ENCODE peak calls at places on chromosomes 7 and 10, in four cellular contexts. One of them, this sample, is unnamed.

GRCh38 chr10:13758302-13758701 is 171.5 kb downstream of the PRPF18 start:
- DNase-seq in GM12878: no peak
- DNase-seq in A549: peak; percentile 26
- DNase-seq in IMR-90: peak; percentile 70
- DNase-seq in this sample: no peak

GRCh38 chr7:97075928-97076327 is 41.6 kb upstream of the SDHAF3 start:
- DNase-seq in IMR-90: no peak
- DNase-seq in A549: peak; percentile 12
- DNase-seq in GM12878: no peak
- DNase-seq in this sample: peak; percentile 27

GRCh38 chr7:101342892-101343291 is 19.8 kb upstream of the COL26A1 start:
- DNase-seq in GM12878: no peak
- DNase-seq in IMR-90: no peak
- DNase-seq in A549: no peak
- DNase-seq in this sample: no peak

GRCh38 chr7:34277016-34277800 is 371.9 kb downstream of the BMPER start:
- DNase-seq in A549: no peak
- DNase-seq in GM12878: no peak
- DNase-seq in IMR-90: peak; percentile 31
- DNase-seq in this sample: no peak

GRCh38 chr7:115851291-115851690 is 179.3 kb downstream of the TFEC start:
- DNase-seq in A549: peak; percentile 61
- DNase-seq in GM12878: no peak
- DNase-seq in IMR-90: peak; percentile 73
- DNase-seq in this sample: no peak

GRCh38 chr7:333399-333776 is 43.4 kb downstream of the FOXL3 start:
- DNase-seq in GM12878: no peak
- DNase-seq in A549: peak; percentile 52
- DNase-seq in IMR-90: no peak
- DNase-seq in this sample: no peak

GRCh38 chr10:93589648-93590562 is 11.1 kb downstream of the RBP4 start:
- DNase-seq in GM12878: no peak
- DNase-seq in A549: no peak
- DNase-seq in IMR-90: no peak
- DNase-seq in this sample: peak; percentile 27

GRCh38 chr7:1055084-1055450 is 10.7 kb downstream of the GPR146 start:
- DNase-seq in IMR-90: peak; percentile 26
- DNase-seq in A549: no peak
- DNase-seq in GM12878: no peak
- DNase-seq in this sample: peak; percentile 83

GRCh38 chr10:87734987-87735827 is 75.5 kb downstream of the PAPSS2 start:
- DNase-seq in IMR-90: peak; percentile 51
- DNase-seq in A549: peak; percentile 41
- DNase-seq in GM12878: no peak
- DNase-seq in this sample: peak; percentile 43

GRCh38 chr7:122756860-122757259 is 54.1 kb upstream of the RNF148 start:
- DNase-seq in A549: no peak
- DNase-seq in GM12878: no peak
- DNase-seq in IMR-90: no peak
- DNase-seq in this sample: no peak

GRCh38 chr7:95859434-95859833 is 87.1 kb downstream of the DYNC1I1 start:
- DNase-seq in A549: peak; percentile 3
- DNase-seq in GM12878: no peak
- DNase-seq in IMR-90: peak; percentile 21
- DNase-seq in this sample: no peak

GRCh38 chr10:16011548-16011947 is 151.2 kb upstream of the MINDY3 start:
- DNase-seq in GM12878: no peak
- DNase-seq in IMR-90: no peak
- DNase-seq in A549: no peak
- DNase-seq in this sample: no peak

GRCh38 chr10:48879476-48879875 is 60.2 kb downstream of the LRRC18 start:
- DNase-seq in GM12878: no peak
- DNase-seq in A549: no peak
- DNase-seq in IMR-90: no peak
- DNase-seq in this sample: no peak

GRCh38 chr7:85426487-85426960 is 239.7 kb upstream of the SEMA3D start:
- DNase-seq in GM12878: no peak
- DNase-seq in IMR-90: peak; percentile 29
- DNase-seq in A549: peak; percentile 1
- DNase-seq in this sample: no peak

GRCh38 chr10:114565066-114565465 is 93.0 kb downstream of the ABLIM1 start:
- DNase-seq in A549: no peak
- DNase-seq in IMR-90: peak; percentile 77
- DNase-seq in GM12878: no peak
- DNase-seq in this sample: no peak

GRCh38 chr10:70119623-70120022 is 13.0 kb downstream of the AIFM2 start:
- DNase-seq in GM12878: no peak
- DNase-seq in IMR-90: no peak
- DNase-seq in A549: no peak
- DNase-seq in this sample: no peak

GRCh38 chr7:81478664-81479063 is 291.2 kb downstream of the HGF start:
- DNase-seq in IMR-90: peak; percentile 18
- DNase-seq in GM12878: no peak
- DNase-seq in A549: no peak
- DNase-seq in this sample: no peak

GRCh38 chr10:79436066-79436849 is 9.2 kb downstream of the ZCCHC24 start:
- DNase-seq in A549: no peak
- DNase-seq in IMR-90: no peak
- DNase-seq in GM12878: no peak
- DNase-seq in this sample: no peak

GRCh38 chr10:6647811-6648526 is 67.9 kb upstream of the PRKCQ start:
- DNase-seq in GM12878: no peak
- DNase-seq in IMR-90: no peak
- DNase-seq in A549: peak; percentile 52
- DNase-seq in this sample: peak; percentile 69

GRCh38 chr10:31207636-31208035 is 111.4 kb upstream of the ZEB1 start:
- DNase-seq in IMR-90: peak; percentile 31
- DNase-seq in GM12878: no peak
- DNase-seq in A549: no peak
- DNase-seq in this sample: no peak

GRCh38 chr7:156160811-156161210 is 348.5 kb upstream of the SHH start:
- DNase-seq in IMR-90: no peak
- DNase-seq in GM12878: no peak
- DNase-seq in A549: peak; percentile 17
- DNase-seq in this sample: peak; percentile 32

GRCh38 chr10:63467833-63468232 is 2.1 kb upstream of the JMJD1C start:
- DNase-seq in A549: no peak
- DNase-seq in GM12878: no peak
- DNase-seq in IMR-90: peak; percentile 22
- DNase-seq in this sample: no peak

GRCh38 chr7:33459340-33459751 is 330.0 kb downstream of the BBS9 start:
- DNase-seq in A549: peak; percentile 65
- DNase-seq in GM12878: no peak
- DNase-seq in IMR-90: peak; percentile 66
- DNase-seq in this sample: peak; percentile 4

GRCh38 chr10:86056632-86057031 is 310.0 kb downstream of the GRID1 start:
- DNase-seq in A549: no peak
- DNase-seq in IMR-90: no peak
- DNase-seq in GM12878: no peak
- DNase-seq in this sample: no peak

GRCh38 chr10:25017247-25017590 is 807 bp downstream of the THNSL1 start:
- DNase-seq in IMR-90: peak; percentile 13
- DNase-seq in GM12878: peak; percentile 20
- DNase-seq in A549: no peak
- DNase-seq in this sample: peak; percentile 14

GRCh38 chr10:6385683-6386082 is 183.0 kb downstream of the PFKFB3 start:
- DNase-seq in GM12878: no peak
- DNase-seq in A549: peak; percentile 48
- DNase-seq in IMR-90: peak; percentile 63
- DNase-seq in this sample: no peak

GRCh38 chr10:113168560-113168959 is 218.5 kb downstream of the TCF7L2 start:
- DNase-seq in IMR-90: no peak
- DNase-seq in GM12878: no peak
- DNase-seq in A549: no peak
- DNase-seq in this sample: no peak

GRCh38 chr10:122276611-122277205 is 5.6 kb downstream of the BTBD16 start:
- DNase-seq in IMR-90: peak; percentile 65
- DNase-seq in A549: peak; percentile 71
- DNase-seq in GM12878: no peak
- DNase-seq in this sample: peak; percentile 53

GRCh38 chr7:93402944-93403343 is 170.8 kb downstream of the VPS50 start:
- DNase-seq in GM12878: no peak
- DNase-seq in A549: no peak
- DNase-seq in IMR-90: no peak
- DNase-seq in this sample: no peak

GRCh38 chr10:103619424-103620356 is 126.2 kb downstream of the NEURL1 start:
- DNase-seq in IMR-90: no peak
- DNase-seq in A549: no peak
- DNase-seq in GM12878: no peak
- DNase-seq in this sample: peak; percentile 23

GRCh38 chr7:93148135-93148534 is at the start of gene SAMD9L:
- DNase-seq in GM12878: no peak
- DNase-seq in IMR-90: peak; percentile 28
- DNase-seq in A549: peak; percentile 4
- DNase-seq in this sample: no peak

GRCh38 chr10:100670828-100671479 is 74.4 kb upstream of the PAX2 start:
- DNase-seq in A549: peak; percentile 26
- DNase-seq in IMR-90: no peak
- DNase-seq in GM12878: no peak
- DNase-seq in this sample: peak; percentile 78

GRCh38 chr7:104328308-104328969 is at the start of gene LHFPL3:
- DNase-seq in GM12878: no peak
- DNase-seq in A549: no peak
- DNase-seq in IMR-90: no peak
- DNase-seq in this sample: no peak

GRCh38 chr10:124565565-124566221 is 104.1 kb downstream of the LHPP start:
- DNase-seq in A549: peak; percentile 35
- DNase-seq in IMR-90: no peak
- DNase-seq in GM12878: no peak
- DNase-seq in this sample: peak; percentile 58

GRCh38 chr7:2521952-2522591 is 2.5 kb downstream of the LFNG start:
- DNase-seq in A549: peak; percentile 51
- DNase-seq in IMR-90: no peak
- DNase-seq in GM12878: no peak
- DNase-seq in this sample: no peak

GRCh38 chr10:58963101-58963534 is 213.3 kb upstream of the PHYHIPL start:
- DNase-seq in A549: peak; percentile 21
- DNase-seq in IMR-90: no peak
- DNase-seq in GM12878: no peak
- DNase-seq in this sample: no peak

GRCh38 chr7:36984710-36985308 is 260.5 kb upstream of the AOAH start:
- DNase-seq in IMR-90: no peak
- DNase-seq in A549: no peak
- DNase-seq in GM12878: no peak
- DNase-seq in this sample: no peak

GRCh38 chr7:151591866-151592265 is 72.2 kb upstream of the RHEB start:
- DNase-seq in IMR-90: no peak
- DNase-seq in A549: no peak
- DNase-seq in GM12878: no peak
- DNase-seq in this sample: no peak

GRCh38 chr7:76515999-76516443 is 5.7 kb downstream of the UPK3B start:
- DNase-seq in A549: no peak
- DNase-seq in GM12878: no peak
- DNase-seq in IMR-90: peak; percentile 23
- DNase-seq in this sample: peak; percentile 87
- TF ChIP-seq ELK1 in A549: no peak
- TF ChIP-seq ELK1 in GM12878: no peak
- TF ChIP-seq ELK1 in IMR-90: no peak
- TF ChIP-seq ELK1 in this sample: no peak

GRCh38 chr10:90857635-90858488 is at the start of gene HTR7:
- DNase-seq in A549: peak; percentile 46
- DNase-seq in IMR-90: peak; percentile 33
- DNase-seq in GM12878: no peak
- DNase-seq in this sample: peak; percentile 72
- TF ChIP-seq ELK1 in A549: no peak
- TF ChIP-seq ELK1 in IMR-90: no peak
- TF ChIP-seq ELK1 in GM12878: no peak
- TF ChIP-seq ELK1 in this sample: no peak

GRCh38 chr10:4266387-4267083 is 481.5 kb upstream of the KLF6 start:
- DNase-seq in IMR-90: peak; percentile 42
- DNase-seq in A549: no peak
- DNase-seq in GM12878: no peak
- DNase-seq in this sample: no peak

GRCh38 chr10:4264466-4264865 is 479.5 kb upstream of the KLF6 start:
- DNase-seq in GM12878: no peak
- DNase-seq in A549: no peak
- DNase-seq in IMR-90: no peak
- DNase-seq in this sample: no peak

GRCh38 chr10:4265964-4266363 is 481.0 kb upstream of the KLF6 start:
- DNase-seq in GM12878: no peak
- DNase-seq in A549: no peak
- DNase-seq in IMR-90: no peak
- DNase-seq in this sample: no peak

GRCh38 chr10:4270116-4270515 is 485.1 kb upstream of the KLF6 start:
- DNase-seq in A549: peak; percentile 39
- DNase-seq in IMR-90: peak; percentile 92
- DNase-seq in GM12878: no peak
- DNase-seq in this sample: no peak

GRCh38 chr10:4267084-4267774 is 482.2 kb upstream of the KLF6 start:
- DNase-seq in A549: peak; percentile 23
- DNase-seq in IMR-90: peak; percentile 32
- DNase-seq in GM12878: no peak
- DNase-seq in this sample: no peak
- TF ChIP-seq ELK1 in A549: no peak
- TF ChIP-seq ELK1 in IMR-90: no peak
- TF ChIP-seq ELK1 in GM12878: no peak
- TF ChIP-seq ELK1 in this sample: no peak

DNA sequence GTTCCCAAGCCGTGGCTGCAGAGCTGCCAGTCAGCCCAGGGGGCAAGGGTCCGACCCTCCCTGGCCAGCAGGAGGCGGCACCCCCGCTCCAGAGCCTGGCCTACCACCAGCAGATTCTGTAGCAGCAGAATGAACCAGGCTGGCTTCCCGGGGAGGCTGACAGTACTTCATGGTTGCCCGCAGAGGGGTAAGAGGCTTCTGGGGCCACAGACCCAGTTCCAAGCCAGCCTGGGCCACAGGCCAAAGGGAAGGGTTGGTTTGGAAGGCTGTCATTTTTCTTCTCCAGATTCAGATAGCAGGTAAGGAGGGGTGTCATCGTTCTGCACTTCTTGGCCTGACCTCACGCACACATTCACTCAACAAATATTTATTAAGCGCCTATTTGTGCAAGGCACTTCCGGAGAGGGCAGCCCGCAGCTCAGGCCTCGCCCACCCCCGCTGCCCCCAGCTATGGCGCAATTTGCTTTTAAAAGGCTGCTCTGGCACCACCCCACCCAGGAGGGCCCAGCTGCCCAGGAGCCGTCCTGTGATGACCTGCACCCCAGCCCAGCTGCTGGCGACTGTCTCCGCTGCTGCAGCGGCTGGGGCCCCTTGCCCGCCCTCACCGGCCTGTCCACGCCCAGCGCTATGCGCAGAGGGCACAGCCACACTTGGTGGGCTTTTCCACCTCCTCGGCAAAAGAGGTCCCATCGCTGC is 168.5 kb downstream of the LCOR start:
- DNase-seq in A549: no peak
- DNase-seq in IMR-90: no peak
- DNase-seq in GM12878: no peak
- DNase-seq in this sample: no peak
- TF ChIP-seq ELK1 in A549: no peak
- TF ChIP-seq ELK1 in IMR-90: no peak
- TF ChIP-seq ELK1 in GM12878: no peak
- TF ChIP-seq ELK1 in this sample: no peak

This sample was measured in K562.